ENCODE peak calls at places on chromosomes 4 and X, in eight cellular contexts. D is stimulated activated CD8-positive, alpha-beta memory T cell treated with anti-CD3 and anti-CD28 coated beads, Interleukin-12 subunit alpha, Interleukin-12 subunit beta, amount 100 ng/mL, for 4 hours; Y is MCF 10A; B is left cardiac atrium; M is lower lobe of right lung; O is SJSA1; K is PC-9; T is stromal cell of bone marrow. I is an unnamed sample.
A peak's percentile ranks its signal among the peaks of the same experiment; 100 is the strongest.

GRCh38 chrX:40877869-40878268 is 142.5 kb upstream of the MED14 start:
- DNase-seq in D (no peak), Y (peak; percentile 42), B (no peak), M (no peak), O (no peak), K (peak; percentile 57), T (no peak), I (peak; percentile 8)

GRCh38 chrX:69759921-69760625 is 144.2 kb downstream of the EDA start:
- DNase-seq in D (no peak), Y (no peak), B (no peak), M (no peak), O (no peak), K (no peak), T (no peak), I (no peak)

GRCh38 chr4:185865901-185866328 is 53.9 kb upstream of the SORBS2 start:
- DNase-seq in D (no peak), Y (peak; percentile 60), B (no peak), M (no peak), O (no peak), K (peak; percentile 90), T (peak; percentile 25), I (no peak)

GRCh38 chr4:76305033-76305687 is 1.4 kb upstream of the STBD1 start:
- DNase-seq in D (no peak), Y (no peak), B (no peak), M (no peak), O (no peak), K (no peak), T (no peak), I (no peak)

GRCh38 chrX:68652327-68652930 is 5.0 kb downstream of the STARD8 start:
- DNase-seq in D (no peak), Y (no peak), B (no peak), M (no peak), O (no peak), K (no peak), T (no peak), I (no peak)

GRCh38 chr4:151031831-151032605 is 16.9 kb upstream of the LRBA start:
- DNase-seq in D (no peak), Y (peak; percentile 28), B (no peak), M (no peak), O (no peak), K (peak; percentile 60), T (peak; percentile 54), I (no peak)

GRCh38 chr4:77040265-77040664 is 35.5 kb downstream of the CCNI start:
- DNase-seq in D (no peak), Y (peak; percentile 36), B (no peak), M (no peak), O (no peak), K (no peak), T (no peak), I (peak; percentile 61)

GRCh38 chr4:41204400-41204978 is 9.9 kb downstream of the APBB2 start:
- DNase-seq in D (no peak), Y (peak; percentile 80), B (peak; percentile 74), M (no peak), O (peak; percentile 70), K (peak; percentile 64), T (no peak), I (no peak)

GRCh38 chrX:22397566-22397965 is 124.9 kb downstream of the CBLL2 start:
- DNase-seq in D (no peak), Y (no peak), B (no peak), M (no peak), O (no peak), K (no peak), T (no peak), I (no peak)

GRCh38 chrX:11759172-11759460 is 1.1 kb downstream of the MSL3 start:
- DNase-seq in D (no peak), Y (no peak), B (no peak), M (no peak), O (no peak), K (no peak), T (no peak), I (no peak)

GRCh38 chr4:179893967-179894590 is 2349.1 kb upstream of the TENM3 start:
- DNase-seq in D (no peak), Y (no peak), B (no peak), M (no peak), O (no peak), K (no peak), T (no peak), I (peak; percentile 78)

GRCh38 chrX:151396827-151397740 is at the start of gene VMA21:
- DNase-seq in D (peak; percentile 72), Y (peak; percentile 79), B (peak; percentile 95), M (peak; percentile 95), O (peak; percentile 84), K (peak; percentile 81), T (peak; percentile 70), I (peak; percentile 9)

GRCh38 chr4:89992744-89993143 is 98.1 kb downstream of the MMRN1 start:
- DNase-seq in D (no peak), Y (no peak), B (no peak), M (no peak), O (no peak), K (no peak), T (no peak), I (no peak)

GRCh38 chr4:185256444-185256843 is 47.0 kb downstream of the SNX25 start:
- DNase-seq in D (no peak), Y (peak; percentile 65), B (no peak), M (no peak), O (peak; percentile 55), K (no peak), T (no peak), I (no peak)

GRCh38 chr4:169414913-169415312 is 144.2 kb upstream of the SH3RF1 start:
- DNase-seq in D (no peak), Y (no peak), B (no peak), M (no peak), O (no peak), K (no peak), T (no peak), I (no peak)

GRCh38 chr4:126915999-126916625 is 716.6 kb upstream of the INTU start:
- DNase-seq in D (no peak), Y (peak; percentile 4), B (no peak), M (no peak), O (no peak), K (no peak), T (no peak), I (no peak)

GRCh38 chr4:83112678-83113428 is 1.7 kb downstream of the PLAC8 start:
- DNase-seq in D (no peak), Y (no peak), B (no peak), M (no peak), O (peak; percentile 72), K (peak; percentile 84), T (no peak), I (no peak)

GRCh38 chr4:88097301-88097700 is 61.1 kb downstream of the ABCG2 start:
- DNase-seq in D (no peak), Y (no peak), B (no peak), M (no peak), O (no peak), K (no peak), T (no peak), I (no peak)

GRCh38 chr4:6449746-6450369 is 22.6 kb downstream of the PPP2R2C start:
- DNase-seq in D (no peak), Y (no peak), B (no peak), M (no peak), O (no peak), K (no peak), T (no peak), I (no peak)

I was measured in amniotic stem cell.